ENCODE peak calls at places on chromosome 21, in five cellular contexts. P is NCI-H1092 treated with DMSO at 0.1 percent for 48 hours, B is glutamatergic neuron, Y is H1, N is iPS-NIHi11. L is an unnamed sample.
A peak's percentile ranks its signal among the peaks of the same experiment; 100 is the strongest.

GRCh38 chr21:46229923-46230260 is 1.3 kb upstream of the LSS start:
- DNase-seq in N (no peak), P (no peak), Y (no peak), B (no peak), L (no peak)

GRCh38 chr21:45602106-45602505 is 41.4 kb upstream of the PCBP3 start:
- DNase-seq in N (no peak), Y (no peak), P (no peak), B (no peak), L (no peak)

GRCh38 chr21:17829472-17829871 is 10.3 kb upstream of the C21orf91 start:
- DNase-seq in N (no peak), Y (no peak), B (no peak), P (no peak), L (no peak)

GRCh38 chr21:44583800-44584147 is 3.4 kb upstream of the KRTAP10-5 start:
- DNase-seq in B (no peak), N (no peak), Y (no peak), P (no peak), L (peak; percentile 9)

GRCh38 chr21:15283789-15284188 is 219.0 kb upstream of the NRIP1 start:
- DNase-seq in P (peak; percentile 23), N (no peak), Y (no peak), B (no peak), L (no peak)

GRCh38 chr21:25421327-25422028 is 185.8 kb downstream of the MRPL39 start:
- DNase-seq in P (peak; percentile 19), Y (peak; percentile 15), B (no peak), N (peak; percentile 48), L (peak; percentile 41)

GRCh38 chr21:33011462-33011861 is 14.3 kb upstream of the OLIG2 start:
- DNase-seq in B (no peak), P (no peak), Y (no peak), N (no peak), L (no peak)

GRCh38 chr21:41749286-41749685 is 17.6 kb downstream of the RIPK4 start:
- DNase-seq in N (no peak), Y (no peak), B (no peak), P (no peak), L (no peak)

GRCh38 chr21:34762761-34763160 is 94.0 kb downstream of the CLIC6 start:
- DNase-seq in N (no peak), P (no peak), Y (no peak), B (no peak), L (no peak)

GRCh38 chr21:35606578-35606977 is 453.7 kb downstream of the SETD4 start:
- DNase-seq in P (no peak), Y (no peak), N (no peak), B (no peak), L (no peak)

GRCh38 chr21:45125347-45125746 is 51.0 kb downstream of the ADARB1 start:
- DNase-seq in N (no peak), Y (no peak), B (no peak), P (no peak), L (no peak)

GRCh38 chr21:42590431-42591131 is 62.8 kb upstream of the PDE9A start:
- DNase-seq in B (no peak), P (no peak), Y (no peak), N (no peak), L (peak; percentile 77)

GRCh38 chr21:20997633-20998455 is at the start of gene NCAM2:
- DNase-seq in P (peak; percentile 60), B (peak; percentile 88), N (peak; percentile 85), Y (no peak), L (peak; percentile 38)